ENCODE peak calls at places on chromosomes 7 and 10, in ten cellular contexts. R is GM23248; F is astrocyte; T is GM23338; K is HCT116; Y is effector memory CD4-positive, alpha-beta T cell; O is K562; N is right cardiac atrium; Z is esophagus squamous epithelium; E is cardiac muscle cell. A is an unnamed sample. For H3K27me3 and H3K4me1, the result is how much of the 10 kb centered on the place peaks cover.

GRCh38 chr7:101238226-101239182 is 902 bp upstream of the CLDN15 start:
- DNase-seq in R (no peak), F (no peak), T (no peak), K (no peak), Y (no peak), O (no peak), N (no peak), Z (no peak), E (no peak), A (no peak)

GRCh38 chr10:113666682-113667252 is 2.9 kb upstream of the NRAP start:
- DNase-seq in R (peak), F (peak), T (no peak), K (no peak), Y (no peak), O (no peak), N (no peak), Z (no peak), E (no peak), A (no peak)

GRCh38 chr7:156673454-156673853 is 32.9 kb downstream of the RNF32 start:
- DNase-seq in R (no peak), F (no peak), T (no peak), K (no peak), Y (no peak), O (no peak), N (no peak), Z (no peak), E (no peak), A (no peak)

GRCh38 chr7:158613481-158613880 is 25.9 kb upstream of the PTPRN2 start:
- DNase-seq in R (peak), F (peak), T (no peak), K (no peak), Y (no peak), O (no peak), N (no peak), Z (no peak), E (no peak), A (no peak)

GRCh38 chr7:42689626-42690025 is 222.2 kb downstream of the C7orf25 start:
- DNase-seq in R (peak), F (no peak), T (no peak), K (no peak), Y (no peak), O (no peak), N (no peak), Z (no peak), E (no peak), A (no peak)

GRCh38 chr10:113569576-113569975 is 16.7 kb downstream of the HABP2 start:
- DNase-seq in R (no peak), F (no peak), T (no peak), K (no peak), Y (no peak), O (no peak), N (peak), Z (no peak), E (no peak), A (no peak)

GRCh38 chr7:119482209-119482608 is 790.8 kb upstream of the KCND2 start:
- DNase-seq in R (peak), F (no peak), T (peak), K (peak), Y (no peak), O (peak), N (no peak), Z (no peak), E (peak), A (no peak)

GRCh38 chr10:100890696-100891271 is 22.0 kb upstream of the SLF2 start:
- DNase-seq in R (peak), F (peak), T (no peak), K (peak), Y (no peak), O (no peak), N (no peak), Z (no peak), E (no peak), A (no peak)

GRCh38 chr10:73762915-73763314 is 18.7 kb downstream of the SEC24C start:
- DNase-seq in R (peak), F (peak), T (no peak), K (no peak), Y (no peak), O (no peak), N (no peak), Z (no peak), E (no peak), A (no peak)

GRCh38 chr10:11870461-11870780 is 47.3 kb downstream of the PROSER2 start:
- DNase-seq in R (no peak), F (no peak), T (peak), K (no peak), Y (no peak), O (no peak), N (no peak), Z (no peak), E (no peak), A (no peak)

GRCh38 chr7:761101-761500 is 34.0 kb upstream of the PRKAR1B start:
- DNase-seq in R (no peak), F (no peak), T (no peak), K (no peak), Y (no peak), O (no peak), N (no peak), Z (no peak), E (no peak), A (peak)

GRCh38 chr10:132478341-132479023 is 59.1 kb upstream of the INPP5A start:
- DNase-seq in R (no peak), F (no peak), T (no peak), K (no peak), Y (no peak), O (no peak), N (peak), Z (no peak), E (no peak), A (peak)

GRCh38 chr10:118742787-118743186 is 12.0 kb downstream of the CACUL1 start:
- DNase-seq in R (peak), F (peak), T (no peak), K (no peak), Y (no peak), O (no peak), N (no peak), Z (no peak), E (no peak), A (no peak)

GRCh38 chr7:3979956-3980643 is 679.0 kb downstream of the SDK1 start:
- DNase-seq in R (no peak), F (peak), T (peak), K (no peak), Y (no peak), O (no peak), N (no peak), Z (no peak), E (no peak), A (no peak)

DNA sequence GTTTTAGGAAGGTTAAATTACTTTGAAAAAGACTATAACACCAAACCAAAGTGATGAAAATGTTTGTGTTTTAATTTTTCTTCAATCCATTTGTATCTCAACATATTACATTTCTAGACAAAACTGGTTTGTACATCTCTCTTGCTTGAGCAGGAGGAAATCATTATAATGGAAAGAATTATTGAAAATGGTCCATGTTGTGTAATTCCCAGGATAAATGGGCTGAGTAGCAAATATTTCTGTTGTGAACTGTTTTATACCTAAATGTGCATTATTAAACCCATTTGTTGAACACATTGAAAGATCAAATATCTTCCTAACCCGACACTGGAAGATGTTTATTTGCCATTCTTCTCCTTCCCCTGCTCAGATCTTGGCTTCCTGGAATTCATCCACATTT is 14.1 kb upstream of the CDK6 start:
- DNase-seq in R (no peak), F (no peak), T (no peak), K (no peak), Y (no peak), O (no peak), N (no peak), Z (no peak), E (no peak), A (no peak)
- H3K27me3 ChIP-seq in R (under half), F (under half), T (under half), K (under half), Y (under half), O (under half), N (under half), Z (under half), E (under half), A (under half)

DNA sequence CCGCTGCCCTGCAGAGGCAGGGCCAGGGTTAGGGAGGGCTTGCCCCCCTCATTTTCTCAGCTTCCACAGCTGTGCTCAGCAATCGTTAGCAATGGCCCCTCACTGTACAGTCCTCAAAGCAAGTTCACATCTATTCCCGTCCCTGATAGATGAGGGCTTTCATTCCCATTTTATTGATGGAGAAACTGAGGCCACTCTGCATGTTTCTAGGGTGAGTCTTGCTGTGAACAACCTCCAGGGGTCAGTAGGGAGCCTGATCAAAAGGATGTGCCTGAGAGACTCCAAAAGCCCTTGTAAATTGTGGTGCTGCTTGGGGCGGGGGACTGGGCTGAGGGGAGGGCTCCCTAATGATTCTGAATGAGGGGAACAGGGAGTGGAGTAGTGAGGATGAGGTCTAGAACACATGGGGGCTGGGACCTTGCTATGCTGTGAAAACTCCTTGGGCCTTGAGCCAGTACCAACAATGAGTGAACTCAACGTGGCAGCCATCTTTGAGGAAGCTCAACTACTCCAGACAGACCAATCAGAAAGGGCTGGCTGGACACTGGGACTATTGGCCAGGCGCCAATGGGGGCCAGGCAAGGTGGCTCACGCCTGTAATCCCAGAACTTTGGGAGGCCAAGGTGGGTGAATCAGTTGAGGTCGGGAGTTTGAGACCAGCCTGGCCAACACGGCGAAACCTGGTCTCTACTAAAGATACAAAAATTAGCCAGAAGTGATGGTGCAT is 6.7 kb upstream of the GRIFIN start:
- DNase-seq in R (peak), F (no peak), T (no peak), K (no peak), Y (no peak), O (no peak), N (peak), Z (no peak), E (no peak), A (no peak)
- H3K4me1 ChIP-seq in R (under half), F (under half), T (under half), K (under half), Y (under half), O (under half), N (under half), Z (under half), E (under half), A (under half)

GRCh38 chr7:128168667-128169210 is 72.3 kb upstream of the LEP start:
- DNase-seq in R (peak), F (peak), T (peak), K (no peak), Y (no peak), O (peak), N (peak), Z (no peak), E (peak), A (no peak)
- H3K27me3 ChIP-seq in R (under half), F (half or more), T (half or more), K (under half), Y (under half), O (half or more), N (under half), Z (half or more), E (half or more), A (half or more)

DNA sequence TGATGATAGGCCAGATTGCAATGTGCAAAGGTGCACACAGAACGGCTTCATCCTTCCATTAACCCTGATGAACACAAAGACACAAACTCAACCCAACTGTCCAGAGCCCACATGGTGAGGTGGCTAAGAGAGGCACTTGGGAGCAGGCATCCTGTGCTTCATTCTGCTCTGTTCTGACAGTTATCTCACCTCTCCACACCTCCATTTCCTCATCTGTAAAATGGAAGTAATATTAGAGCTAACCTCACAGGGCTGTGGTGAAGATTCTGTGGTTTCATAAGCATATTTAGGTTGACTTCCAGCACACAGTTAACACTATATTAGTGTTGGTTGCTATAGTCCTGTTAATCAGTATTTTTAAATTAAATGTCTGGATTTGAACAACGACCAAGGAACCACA is 126.3 kb downstream of the TAX1BP1 start:
- DNase-seq in R (no peak), F (no peak), T (no peak), K (no peak), Y (no peak), O (no peak), N (no peak), Z (no peak), E (no peak), A (no peak)
- H3K4me1 ChIP-seq in R (under half), F (under half), T (under half), K (under half), Y (under half), O (under half), N (under half), Z (under half), E (under half), A (under half)

GRCh38 chr10:122558452-122558851 is 2.1 kb upstream of the DMBT1 start:
- DNase-seq in R (no peak), F (no peak), T (no peak), K (no peak), Y (peak), O (no peak), N (no peak), Z (no peak), E (no peak), A (no peak)

GRCh38 chr10:122557516-122557915 is 3.0 kb upstream of the DMBT1 start:
- DNase-seq in R (no peak), F (no peak), T (peak), K (peak), Y (no peak), O (no peak), N (no peak), Z (no peak), E (no peak), A (no peak)

GRCh38 chr10:122561212-122561611 is 658 bp downstream of the DMBT1 start:
- DNase-seq in R (no peak), F (no peak), T (no peak), K (no peak), Y (no peak), O (no peak), N (no peak), Z (no peak), E (peak), A (no peak)

GRCh38 chr10:122560279-122560804 is at the start of gene DMBT1:
- DNase-seq in R (no peak), F (no peak), T (no peak), K (no peak), Y (no peak), O (no peak), N (no peak), Z (no peak), E (no peak), A (no peak)

GRCh38 chr10:122559228-122559627 is 1.3 kb upstream of the DMBT1 start:
- DNase-seq in R (peak), F (peak), T (no peak), K (no peak), Y (no peak), O (no peak), N (no peak), Z (no peak), E (no peak), A (no peak)
- H3K27me3 ChIP-seq in R (under half), F (under half), T (under half), K (under half), Y (under half), O (under half), N (under half), Z (half or more), E (under half), A (under half)

GRCh38 chr7:77690289-77690688 is 6.0 kb upstream of the RSBN1L start:
- DNase-seq in R (no peak), F (no peak), T (no peak), K (no peak), Y (no peak), O (no peak), N (no peak), Z (no peak), E (no peak), A (no peak)

GRCh38 chr7:77687747-77688144 is 8.5 kb upstream of the RSBN1L start:
- DNase-seq in R (no peak), F (no peak), T (peak), K (no peak), Y (no peak), O (no peak), N (no peak), Z (no peak), E (no peak), A (no peak)

GRCh38 chr7:77696057-77696642 is at the start of gene RSBN1L:
- DNase-seq in R (peak), F (peak), T (peak), K (peak), Y (peak), O (peak), N (peak), Z (peak), E (peak), A (peak)

GRCh38 chr7:77693830-77694583 is 2.3 kb upstream of the RSBN1L start:
- DNase-seq in R (no peak), F (no peak), T (no peak), K (no peak), Y (no peak), O (no peak), N (no peak), Z (no peak), E (no peak), A (no peak)

GRCh38 chr7:77691892-77692491 is 4.3 kb upstream of the RSBN1L start:
- DNase-seq in R (no peak), F (no peak), T (no peak), K (no peak), Y (no peak), O (no peak), N (no peak), Z (no peak), E (no peak), A (no peak)
- H3K4me1 ChIP-seq in R (under half), F (under half), T (under half), K (under half), Y (under half), O (under half), N (under half), Z (under half), E (under half), A (under half)

DNA sequence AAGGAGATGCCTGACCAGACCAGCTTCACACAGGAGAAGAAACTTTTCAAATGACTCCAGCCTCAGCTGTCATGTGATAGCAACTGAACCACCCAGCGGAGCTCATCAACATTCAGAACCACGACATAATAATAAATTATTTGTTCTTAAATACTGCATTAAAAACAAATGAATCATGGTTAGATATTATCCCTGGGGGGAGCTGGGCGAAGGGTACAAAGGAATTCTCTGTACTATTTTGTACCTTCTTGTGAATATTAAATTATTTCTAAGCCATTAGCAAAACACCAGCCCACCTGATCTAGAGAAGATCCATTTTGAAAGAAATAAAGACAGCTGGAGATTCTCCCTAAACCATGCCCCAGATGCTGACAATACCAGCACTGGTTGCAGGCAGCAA is 45.6 kb upstream of the NKX2-3 start:
- DNase-seq in R (no peak), F (no peak), T (no peak), K (no peak), Y (no peak), O (no peak), N (no peak), Z (no peak), E (no peak), A (no peak)
- H3K27me3 ChIP-seq in R (under half), F (under half), T (under half), K (under half), Y (under half), O (under half), N (under half), Z (half or more), E (half or more), A (under half)

GRCh38 chr7:17939111-17939669 is 1.1 kb downstream of the SNX13 start:
- DNase-seq in R (peak), F (peak), T (no peak), K (no peak), Y (no peak), O (no peak), N (no peak), Z (no peak), E (no peak), A (no peak)
- H3K4me1 ChIP-seq in R (under half), F (under half), T (under half), K (under half), Y (under half), O (under half), N (under half), Z (under half), E (under half), A (under half)

GRCh38 chr7:136617176-136617575 is 251.3 kb upstream of the CHRM2 start:
- DNase-seq in R (peak), F (no peak), T (no peak), K (no peak), Y (no peak), O (no peak), N (no peak), Z (no peak), E (no peak), A (no peak)
- H3K27me3 ChIP-seq in R (under half), F (under half), T (under half), K (under half), Y (under half), O (under half), N (under half), Z (under half), E (under half), A (under half)

GRCh38 chr10:70588852-70589570 is 13.5 kb downstream of the PRF1 start:
- DNase-seq in R (no peak), F (no peak), T (no peak), K (no peak), Y (no peak), O (no peak), N (peak), Z (no peak), E (no peak), A (no peak)
- H3K4me1 ChIP-seq in R (under half), F (under half), T (under half), K (under half), Y (under half), O (under half), N (under half), Z (under half), E (under half), A (under half)

A was measured in lower lobe of right lung.